ENCODE peak calls at places on chromosome 3, in six cellular contexts. One of them, this sample, is unnamed.

GRCh38 chr3:188037116-188037718 is 116.7 kb upstream of the LPP start:
- DNase-seq in HepG2: peak; percentile 83
- DNase-seq in astrocyte: peak; percentile 19
- DNase-seq in IMR-90: peak; percentile 45
- DNase-seq in colonic mucosa: peak; percentile 54
- DNase-seq in fibroblast of lung: peak; percentile 51
- DNase-seq in this sample: peak; percentile 76

GRCh38 chr3:25693238-25693637 is 28.5 kb upstream of the TOP2B start:
- DNase-seq in HepG2: no peak
- DNase-seq in astrocyte: no peak
- DNase-seq in IMR-90: no peak
- DNase-seq in colonic mucosa: no peak
- DNase-seq in fibroblast of lung: no peak
- DNase-seq in this sample: no peak

GRCh38 chr3:85081191-85081895 is 122.6 kb downstream of the CADM2 start:
- DNase-seq in HepG2: no peak
- DNase-seq in astrocyte: peak; percentile 25
- DNase-seq in IMR-90: peak; percentile 15
- DNase-seq in colonic mucosa: no peak
- DNase-seq in fibroblast of lung: peak; percentile 80
- DNase-seq in this sample: peak; percentile 46

GRCh38 chr3:9780920-9781319 is 11.2 kb upstream of the CAMK1 start:
- DNase-seq in HepG2: no peak
- DNase-seq in astrocyte: no peak
- DNase-seq in IMR-90: no peak
- DNase-seq in colonic mucosa: no peak
- DNase-seq in fibroblast of lung: no peak
- DNase-seq in this sample: no peak

GRCh38 chr3:160403796-160404510 is 4.5 kb downstream of the SMC4 start:
- DNase-seq in HepG2: no peak
- DNase-seq in astrocyte: no peak
- DNase-seq in IMR-90: peak; percentile 32
- DNase-seq in colonic mucosa: no peak
- DNase-seq in fibroblast of lung: peak; percentile 56
- DNase-seq in this sample: no peak

GRCh38 chr3:195580733-195581443 is 2.9 kb downstream of the APOD start:
- DNase-seq in HepG2: no peak
- DNase-seq in astrocyte: peak; percentile 18
- DNase-seq in IMR-90: peak; percentile 65
- DNase-seq in colonic mucosa: no peak
- DNase-seq in fibroblast of lung: peak; percentile 77
- DNase-seq in this sample: no peak

GRCh38 chr3:66618066-66618465 is 117.2 kb upstream of the LRIG1 start:
- DNase-seq in HepG2: no peak
- DNase-seq in astrocyte: peak; percentile 52
- DNase-seq in IMR-90: peak; percentile 56
- DNase-seq in colonic mucosa: no peak
- DNase-seq in fibroblast of lung: no peak
- DNase-seq in this sample: no peak

GRCh38 chr3:170907519-170908234 is 760 bp downstream of the EIF5A2 start:
- DNase-seq in HepG2: peak; percentile 9
- DNase-seq in astrocyte: peak; percentile 14
- DNase-seq in IMR-90: peak; percentile 11
- DNase-seq in colonic mucosa: no peak
- DNase-seq in fibroblast of lung: peak; percentile 39
- DNase-seq in this sample: peak; percentile 58

GRCh38 chr3:157373783-157374182 is 62.9 kb upstream of the PTX3 start:
- DNase-seq in HepG2: no peak
- DNase-seq in astrocyte: peak; percentile 29
- DNase-seq in IMR-90: peak; percentile 23
- DNase-seq in colonic mucosa: no peak
- DNase-seq in fibroblast of lung: no peak
- DNase-seq in this sample: peak; percentile 72

GRCh38 chr3:150303776-150304175 is 104.3 kb upstream of the TSC22D2 start:
- DNase-seq in HepG2: peak; percentile 20
- DNase-seq in astrocyte: no peak
- DNase-seq in IMR-90: no peak
- DNase-seq in colonic mucosa: no peak
- DNase-seq in fibroblast of lung: no peak
- DNase-seq in this sample: peak; percentile 78

GRCh38 chr3:10196389-10197052 is 31.8 kb downstream of the IRAK2 start:
- DNase-seq in HepG2: no peak
- DNase-seq in astrocyte: peak; percentile 82
- DNase-seq in IMR-90: peak; percentile 90
- DNase-seq in colonic mucosa: no peak
- DNase-seq in fibroblast of lung: peak; percentile 65
- DNase-seq in this sample: no peak

GRCh38 chr3:52782412-52783210 is 5.2 kb downstream of the ITIH1 start:
- DNase-seq in HepG2: no peak
- DNase-seq in astrocyte: no peak
- DNase-seq in IMR-90: no peak
- DNase-seq in colonic mucosa: no peak
- DNase-seq in fibroblast of lung: no peak
- DNase-seq in this sample: peak; percentile 38

GRCh38 chr3:37103103-37103815 is 71.1 kb downstream of the LRRFIP2 start:
- DNase-seq in HepG2: no peak
- DNase-seq in astrocyte: no peak
- DNase-seq in IMR-90: no peak
- DNase-seq in colonic mucosa: no peak
- DNase-seq in fibroblast of lung: no peak
- DNase-seq in this sample: no peak

GRCh38 chr3:89380006-89380405 is 272.6 kb downstream of the EPHA3 start:
- DNase-seq in HepG2: no peak
- DNase-seq in astrocyte: peak; percentile 47
- DNase-seq in IMR-90: peak; percentile 54
- DNase-seq in colonic mucosa: no peak
- DNase-seq in fibroblast of lung: peak; percentile 80
- DNase-seq in this sample: no peak

GRCh38 chr3:79184226-79184625 is 583.6 kb downstream of the ROBO1 start:
- DNase-seq in HepG2: no peak
- DNase-seq in astrocyte: no peak
- DNase-seq in IMR-90: no peak
- DNase-seq in colonic mucosa: no peak
- DNase-seq in fibroblast of lung: no peak
- DNase-seq in this sample: no peak

GRCh38 chr3:144771401-144771870 is 799.8 kb downstream of the DIPK2A start:
- DNase-seq in HepG2: no peak
- DNase-seq in astrocyte: no peak
- DNase-seq in IMR-90: no peak
- DNase-seq in colonic mucosa: no peak
- DNase-seq in fibroblast of lung: no peak
- DNase-seq in this sample: no peak

GRCh38 chr3:71504250-71505036 is 79.1 kb downstream of the FOXP1 start:
- DNase-seq in HepG2: no peak
- DNase-seq in astrocyte: peak; percentile 99
- DNase-seq in IMR-90: peak; percentile 96
- DNase-seq in colonic mucosa: no peak
- DNase-seq in fibroblast of lung: peak; percentile 72
- DNase-seq in this sample: no peak

GRCh38 chr3:89533320-89533719 is 425.9 kb downstream of the EPHA3 start:
- DNase-seq in HepG2: no peak
- DNase-seq in astrocyte: no peak
- DNase-seq in IMR-90: no peak
- DNase-seq in colonic mucosa: no peak
- DNase-seq in fibroblast of lung: no peak
- DNase-seq in this sample: no peak

GRCh38 chr3:50214824-50215223 is 9.8 kb downstream of the SLC38A3 start:
- DNase-seq in HepG2: no peak
- DNase-seq in astrocyte: no peak
- DNase-seq in IMR-90: no peak
- DNase-seq in colonic mucosa: no peak
- DNase-seq in fibroblast of lung: no peak
- DNase-seq in this sample: no peak

GRCh38 chr3:182920515-182921084 is 59.7 kb downstream of the DCUN1D1 start:
- DNase-seq in HepG2: no peak
- DNase-seq in astrocyte: peak; percentile 7
- DNase-seq in IMR-90: no peak
- DNase-seq in colonic mucosa: no peak
- DNase-seq in fibroblast of lung: peak; percentile 20
- DNase-seq in this sample: peak; percentile 76

GRCh38 chr3:141940204-141940776 is 63.8 kb downstream of the ATP1B3 start:
- DNase-seq in HepG2: no peak
- DNase-seq in astrocyte: peak; percentile 71
- DNase-seq in IMR-90: peak; percentile 68
- DNase-seq in colonic mucosa: peak; percentile 73
- DNase-seq in fibroblast of lung: peak; percentile 25
- DNase-seq in this sample: no peak

GRCh38 chr3:150000631-150001030 is 29.9 kb upstream of the PFN2 start:
- DNase-seq in HepG2: no peak
- DNase-seq in astrocyte: peak; percentile 25
- DNase-seq in IMR-90: peak; percentile 10
- DNase-seq in colonic mucosa: no peak
- DNase-seq in fibroblast of lung: no peak
- DNase-seq in this sample: no peak

GRCh38 chr3:195286115-195286872 is 15.3 kb upstream of the XXYLT1 start:
- DNase-seq in HepG2: no peak
- DNase-seq in astrocyte: peak; percentile 46
- DNase-seq in IMR-90: peak; percentile 88
- DNase-seq in colonic mucosa: peak; percentile 36
- DNase-seq in fibroblast of lung: peak; percentile 91
- DNase-seq in this sample: no peak

GRCh38 chr3:41000471-41000870 is 198.8 kb upstream of the CTNNB1 start:
- DNase-seq in HepG2: no peak
- DNase-seq in astrocyte: peak; percentile 45
- DNase-seq in IMR-90: no peak
- DNase-seq in colonic mucosa: no peak
- DNase-seq in fibroblast of lung: no peak
- DNase-seq in this sample: no peak

GRCh38 chr3:9310043-9310442 is 52.8 kb upstream of the THUMPD3 start:
- DNase-seq in HepG2: peak; percentile 2
- DNase-seq in astrocyte: no peak
- DNase-seq in IMR-90: no peak
- DNase-seq in colonic mucosa: no peak
- DNase-seq in fibroblast of lung: no peak
- DNase-seq in this sample: no peak

GRCh38 chr3:71258116-71258515 is 325.4 kb downstream of the FOXP1 start:
- DNase-seq in HepG2: peak; percentile 70
- DNase-seq in astrocyte: peak; percentile 96
- DNase-seq in IMR-90: peak; percentile 78
- DNase-seq in colonic mucosa: no peak
- DNase-seq in fibroblast of lung: peak; percentile 36
- DNase-seq in this sample: no peak

GRCh38 chr3:134427400-134428111 is 53.3 kb upstream of the AMOTL2 start:
- DNase-seq in HepG2: peak; percentile 75
- DNase-seq in astrocyte: peak; percentile 100
- DNase-seq in IMR-90: peak; percentile 100
- DNase-seq in colonic mucosa: no peak
- DNase-seq in fibroblast of lung: peak; percentile 98
- DNase-seq in this sample: no peak

GRCh38 chr3:63279000-63279366 is 875 bp downstream of the SYNPR start:
- DNase-seq in HepG2: no peak
- DNase-seq in astrocyte: no peak
- DNase-seq in IMR-90: no peak
- DNase-seq in colonic mucosa: no peak
- DNase-seq in fibroblast of lung: no peak
- DNase-seq in this sample: peak; percentile 70
- H3K4me3 ChIP-seq in HepG2: no peak overlapping the region
- H3K4me3 ChIP-seq in astrocyte: no peak overlapping the region
- H3K4me3 ChIP-seq in IMR-90: no peak overlapping the region
- H3K4me3 ChIP-seq in colonic mucosa: no peak overlapping the region
- H3K4me3 ChIP-seq in fibroblast of lung: no peak overlapping the region
- H3K4me3 ChIP-seq in this sample: peak overlapping the region; percentile 74

DNA sequence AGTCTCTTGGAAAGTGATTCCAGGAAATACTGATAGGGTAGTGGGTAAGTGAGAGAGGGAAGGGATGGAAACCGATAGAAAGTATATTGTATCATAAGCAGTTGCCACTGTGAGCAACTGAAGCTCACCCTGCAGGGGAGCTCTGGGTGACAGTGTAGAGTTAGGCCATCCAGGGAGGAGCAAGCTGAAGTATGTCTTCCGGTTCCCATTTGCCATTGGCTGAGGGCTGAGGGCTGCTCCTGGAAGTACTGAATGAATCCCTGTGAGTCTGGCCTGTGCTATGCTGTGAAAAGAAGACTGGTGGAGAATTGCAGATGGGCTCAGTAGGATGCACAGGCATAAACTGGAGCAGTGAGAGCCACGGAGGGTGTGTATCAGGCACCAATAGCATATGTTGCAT is 348.3 kb downstream of the MFSD1 start:
- DNase-seq in HepG2: no peak
- DNase-seq in astrocyte: no peak
- DNase-seq in IMR-90: no peak
- DNase-seq in colonic mucosa: no peak
- DNase-seq in fibroblast of lung: no peak
- DNase-seq in this sample: peak; percentile 62
- H3K9ac ChIP-seq in HepG2: no peak overlapping the region
- H3K9ac ChIP-seq in astrocyte: no peak overlapping the region
- H3K9ac ChIP-seq in IMR-90: no peak overlapping the region
- H3K9ac ChIP-seq in colonic mucosa: no peak overlapping the region
- H3K9ac ChIP-seq in fibroblast of lung: no peak overlapping the region
- H3K9ac ChIP-seq in this sample: no peak overlapping the region

DNA sequence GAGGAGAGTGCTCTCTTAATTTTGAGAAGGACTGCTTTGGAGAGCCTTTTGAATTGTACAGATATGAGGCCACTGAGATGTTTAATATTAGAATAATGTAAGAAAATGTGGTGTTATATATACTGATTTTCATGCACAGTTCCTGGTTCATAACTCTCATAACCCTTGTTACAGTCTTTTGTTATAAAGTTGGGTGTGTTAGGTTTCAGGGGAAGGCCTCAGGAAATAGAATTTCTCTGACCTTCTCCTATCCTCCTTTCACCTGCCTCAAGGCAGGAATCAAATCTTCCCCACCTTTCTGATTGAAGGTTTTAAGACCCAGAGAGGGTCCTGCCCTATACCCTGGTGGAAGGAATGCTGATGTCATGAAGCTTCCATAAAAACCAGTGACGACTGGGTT is 245.9 kb downstream of the NSUN3 start:
- DNase-seq in HepG2: no peak
- DNase-seq in astrocyte: no peak
- DNase-seq in IMR-90: no peak
- DNase-seq in colonic mucosa: no peak
- DNase-seq in fibroblast of lung: no peak
- DNase-seq in this sample: no peak
- TF ChIP-seq CTCF in HepG2: no peak
- TF ChIP-seq CTCF in astrocyte: no peak
- TF ChIP-seq CTCF in IMR-90: no peak
- TF ChIP-seq CTCF in colonic mucosa: no peak
- TF ChIP-seq CTCF in fibroblast of lung: no peak
- TF ChIP-seq CTCF in this sample: peak; percentile 54

GRCh38 chr3:178386401-178386800 is 149.8 kb upstream of the KCNMB2 start:
- DNase-seq in HepG2: no peak
- DNase-seq in astrocyte: no peak
- DNase-seq in IMR-90: no peak
- DNase-seq in colonic mucosa: no peak
- DNase-seq in fibroblast of lung: no peak
- DNase-seq in this sample: no peak

GRCh38 chr3:178382388-178383061 is 153.7 kb upstream of the KCNMB2 start:
- DNase-seq in HepG2: no peak
- DNase-seq in astrocyte: peak; percentile 97
- DNase-seq in IMR-90: peak; percentile 95
- DNase-seq in colonic mucosa: no peak
- DNase-seq in fibroblast of lung: peak; percentile 94
- DNase-seq in this sample: no peak

GRCh38 chr3:178385280-178385952 is 150.8 kb upstream of the KCNMB2 start:
- DNase-seq in HepG2: peak; percentile 1
- DNase-seq in astrocyte: peak; percentile 17
- DNase-seq in IMR-90: peak; percentile 51
- DNase-seq in colonic mucosa: peak; percentile 34
- DNase-seq in fibroblast of lung: peak; percentile 60
- DNase-seq in this sample: peak; percentile 67

GRCh38 chr3:178381971-178382370 is 154.3 kb upstream of the KCNMB2 start:
- DNase-seq in HepG2: no peak
- DNase-seq in astrocyte: peak; percentile 59
- DNase-seq in IMR-90: peak; percentile 48
- DNase-seq in colonic mucosa: no peak
- DNase-seq in fibroblast of lung: no peak
- DNase-seq in this sample: no peak

GRCh38 chr3:178384302-178384939 is 151.8 kb upstream of the KCNMB2 start:
- DNase-seq in HepG2: no peak
- DNase-seq in astrocyte: peak; percentile 10
- DNase-seq in IMR-90: no peak
- DNase-seq in colonic mucosa: no peak
- DNase-seq in fibroblast of lung: peak; percentile 34
- DNase-seq in this sample: no peak
- H3K4me3 ChIP-seq in HepG2: no peak overlapping the region
- H3K4me3 ChIP-seq in astrocyte: no peak overlapping the region
- H3K4me3 ChIP-seq in IMR-90: no peak overlapping the region
- H3K4me3 ChIP-seq in colonic mucosa: no peak overlapping the region
- H3K4me3 ChIP-seq in fibroblast of lung: no peak overlapping the region
- H3K4me3 ChIP-seq in this sample: no peak overlapping the region